ENCODE peak calls at places on chromosomes 5 and 9, in seven cellular contexts. H is WTC11, E is COR-L47, A is NCI-H1092, Z is NCI-H82, N is AG04449, V is smooth muscle cell of the brain vasculature. S is an unnamed sample.

GRCh38 chr9:69824497-69825252 is 4.1 kb downstream of the CFAP95 start:
- DNase-seq in H (no peak), E (no peak), A (no peak), Z (no peak), N (no peak), V (no peak), S (peak; percentile 64)

GRCh38 chr9:117487555-117488175 is 72.8 kb upstream of the ASTN2 start:
- DNase-seq in H (peak; percentile 90), E (peak; percentile 95), A (peak; percentile 87), Z (peak; percentile 95), N (no peak), V (peak; percentile 28), S (peak; percentile 98)

GRCh38 chr9:90457386-90458080 is 185.1 kb downstream of the DIRAS2 start:
- DNase-seq in H (no peak), E (no peak), A (no peak), Z (no peak), N (no peak), V (no peak), S (peak; percentile 23)

GRCh38 chr5:64594601-64595518 is 89.0 kb downstream of the RGS7BP start:
- DNase-seq in H (peak; percentile 52), E (peak; percentile 44), A (no peak), Z (peak; percentile 48), N (no peak), V (no peak), S (peak; percentile 80)

GRCh38 chr9:129669946-129670345 is 4.5 kb downstream of the PRRX2 start:
- DNase-seq in H (no peak), E (no peak), A (no peak), Z (no peak), N (no peak), V (no peak), S (no peak)

GRCh38 chr5:130198927-130199326 is 294.7 kb downstream of the CHSY3 start:
- DNase-seq in H (peak; percentile 14), E (no peak), A (no peak), Z (peak; percentile 63), N (no peak), V (no peak), S (no peak)

GRCh38 chr5:179858241-179858585 is 404 bp downstream of the MRNIP start:
- DNase-seq in H (peak; percentile 40), E (peak; percentile 41), A (no peak), Z (peak; percentile 50), N (no peak), V (no peak), S (peak; percentile 78)

GRCh38 chr9:27785714-27786100 is 212.4 kb upstream of the C9orf72 start:
- DNase-seq in H (no peak), E (no peak), A (no peak), Z (no peak), N (no peak), V (no peak), S (no peak)

GRCh38 chr9:14749738-14750137 is 27.2 kb upstream of the CER1 start:
- DNase-seq in H (no peak), E (no peak), A (no peak), Z (no peak), N (no peak), V (no peak), S (peak; percentile 84)

GRCh38 chr9:38388283-38389223 is 3.9 kb upstream of the ALDH1B1 start:
- DNase-seq in H (no peak), E (no peak), A (no peak), Z (peak; percentile 65), N (no peak), V (no peak), S (peak; percentile 24)

GRCh38 chr5:72451771-72452505 is 55.3 kb downstream of the ZNF366 start:
- DNase-seq in H (no peak), E (no peak), A (no peak), Z (no peak), N (peak; percentile 86), V (peak; percentile 95), S (peak; percentile 40)

GRCh38 chr5:75890546-75890945 is 173.3 kb upstream of the POC5 start:
- DNase-seq in H (no peak), E (no peak), A (no peak), Z (peak; percentile 25), N (no peak), V (no peak), S (no peak)

GRCh38 chr9:111516061-111516465 is 8.9 kb upstream of the ZNF483 start:
- DNase-seq in H (no peak), E (no peak), A (no peak), Z (peak; percentile 2), N (no peak), V (no peak), S (peak; percentile 19)